ENCODE peak calls at places on chromosomes 12 and 14, in ten cellular contexts. Y, B, U, M, K, L, J, O, S and V are unnamed samples.

GRCh38 chr12:26845057-26845666 is 12.2 kb upstream of the ITPR2 start:
- DNase-seq in B (peak; percentile 67), L (peak; percentile 58), U (peak; percentile 13), J (peak; percentile 58), Y (peak; percentile 61), S (peak; percentile 70), M (peak; percentile 68), K (peak; percentile 78), O (peak; percentile 65), V (peak; percentile 86)

GRCh38 chr14:30223385-30223785 is 295.7 kb upstream of the PRKD1 start:
- DNase-seq in B (no peak), U (peak; percentile 89), L (peak; percentile 76), J (peak; percentile 76), M (no peak), Y (peak; percentile 11), S (peak; percentile 90), O (no peak), K (peak; percentile 99), V (peak; percentile 78)

GRCh38 chr12:120118710-120119097 is 2.2 kb upstream of the RAB35 start:
- DNase-seq in L (no peak), U (no peak), M (no peak), Y (no peak), S (no peak), K (peak; percentile 41), O (no peak), B (no peak), J (no peak), V (no peak)

GRCh38 chr14:55446833-55447232 is 6.4 kb upstream of the TBPL2 start:
- DNase-seq in U (peak; percentile 79), J (peak; percentile 53), Y (no peak), B (peak; percentile 36), S (no peak), O (no peak), L (peak; percentile 86), M (no peak), K (peak; percentile 96), V (no peak)

GRCh38 chr12:68495666-68496065 is 115.0 kb upstream of the RAP1B start:
- DNase-seq in U (no peak), B (no peak), Y (no peak), S (no peak), M (no peak), L (peak; percentile 23), O (no peak), K (no peak), J (no peak), V (no peak)

GRCh38 chr12:30763053-30763452 is 8.3 kb upstream of the CAPRIN2 start:
- DNase-seq in J (no peak), K (no peak), L (no peak), Y (no peak), S (peak; percentile 36), O (no peak), U (no peak), M (no peak), B (no peak), V (no peak)

GRCh38 chr12:129190827-129191226 is 337.5 kb downstream of the GLT1D1 start:
- DNase-seq in J (no peak), O (no peak), Y (no peak), M (peak; percentile 15), L (no peak), K (no peak), S (no peak), U (no peak), B (no peak), V (no peak)

GRCh38 chr12:124938606-124939427 is 24.4 kb upstream of the UBC start:
- DNase-seq in Y (peak; percentile 79), L (peak; percentile 88), U (peak; percentile 84), M (no peak), S (peak; percentile 66), J (peak; percentile 72), K (peak; percentile 68), O (peak; percentile 65), B (peak; percentile 81), V (peak; percentile 78)

GRCh38 chr12:77213316-77213715 is 147.9 kb upstream of the E2F7 start:
- DNase-seq in M (no peak), K (no peak), B (no peak), Y (peak; percentile 63), O (no peak), L (no peak), U (no peak), J (no peak), S (peak; percentile 36), V (no peak)

GRCh38 chr14:37637341-37637740 is 41.9 kb downstream of the TTC6 start:
- DNase-seq in K (no peak), B (no peak), S (no peak), L (no peak), M (no peak), J (no peak), U (peak; percentile 11), Y (no peak), O (no peak), V (no peak)

GRCh38 chr12:75823475-75823874 is 208.1 kb downstream of the PHLDA1 start:
- DNase-seq in J (no peak), U (no peak), S (no peak), L (no peak), Y (no peak), K (no peak), M (no peak), B (no peak), O (no peak), V (no peak)

GRCh38 chr14:89378119-89378518 is 38.9 kb downstream of the FOXN3 start:
- DNase-seq in B (peak; percentile 51), J (no peak), U (peak; percentile 53), M (no peak), K (no peak), L (peak; percentile 94), S (no peak), Y (no peak), O (no peak), V (no peak)

DNA sequence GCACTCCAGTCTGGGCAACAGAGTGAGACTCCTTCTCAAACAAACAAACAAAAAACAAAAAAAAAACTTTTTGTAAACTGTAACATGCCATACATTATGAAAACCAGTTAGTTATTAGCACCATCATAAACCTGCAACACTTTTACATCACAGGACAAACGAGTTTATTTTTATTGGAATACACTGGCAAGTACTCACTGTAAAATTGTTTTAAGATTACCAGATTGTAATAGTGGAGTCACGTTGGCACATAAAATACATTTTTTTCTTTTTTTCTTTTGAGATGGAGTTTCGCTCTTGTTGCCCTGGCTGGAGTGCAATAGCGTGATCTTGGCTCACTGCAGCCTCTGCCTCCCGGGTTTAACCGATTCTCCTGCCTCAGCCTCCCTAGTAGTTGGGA is 15.7 kb downstream of the FKBP3 start:
- DNase-seq in Y (no peak), K (no peak), J (no peak), O (no peak), L (no peak), M (no peak), U (no peak), S (no peak), B (no peak), V (no peak)
- H3K36me3 ChIP-seq in Y (peaks cover 85% of the 10 kb centered on the region), K (peaks cover 57% of the 10 kb centered on the region), J (peaks cover 81% of the 10 kb centered on the region), O (no peaks in the 10 kb centered on the region), L (peaks cover 59% of the 10 kb centered on the region), M (peaks cover 59% of the 10 kb centered on the region), U (peaks cover 45% of the 10 kb centered on the region), S (peaks cover 100% of the 10 kb centered on the region), B (no peaks in the 10 kb centered on the region), V (peaks cover 2% of the 10 kb centered on the region)

DNA sequence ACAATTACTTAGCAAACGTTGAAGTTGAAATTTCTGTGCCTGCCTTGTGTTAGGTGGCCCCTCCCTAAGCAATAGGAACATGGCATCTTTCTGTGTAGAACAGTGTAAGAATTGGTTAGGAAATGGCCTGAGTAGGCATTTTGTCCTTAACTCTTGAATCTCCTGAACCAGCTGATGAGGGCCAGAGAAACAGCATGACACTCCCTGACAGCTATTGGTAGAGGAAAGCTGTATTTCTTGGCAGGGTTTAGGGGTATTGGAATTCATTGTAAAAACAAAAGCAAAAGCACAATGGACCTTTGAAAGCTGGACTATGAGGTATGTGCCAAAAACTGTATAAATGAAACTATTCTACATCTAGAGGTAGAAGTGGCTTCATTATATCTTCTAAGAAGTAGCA is 40.6 kb upstream of the LRTM2 start:
- DNase-seq in K (no peak), B (no peak), U (peak; percentile 33), O (no peak), Y (no peak), S (no peak), J (no peak), M (no peak), L (peak; percentile 69), V (no peak)
- H3K36me3 ChIP-seq in K (peaks cover 17% of the 10 kb centered on the region), B (no peaks in the 10 kb centered on the region), U (peaks cover 9% of the 10 kb centered on the region), O (no peaks in the 10 kb centered on the region), Y (peaks cover 6% of the 10 kb centered on the region), S (peaks cover 56% of the 10 kb centered on the region), J (peaks cover 20% of the 10 kb centered on the region), M (peaks cover 69% of the 10 kb centered on the region), L (no peaks in the 10 kb centered on the region), V (no peaks in the 10 kb centered on the region)

GRCh38 chr12:100213016-100213891 is 12.6 kb downstream of the ACTR6 start:
- DNase-seq in S (no peak), J (no peak), O (no peak), M (no peak), B (no peak), U (no peak), L (no peak), Y (no peak), K (no peak), V (no peak)
- H3K36me3 ChIP-seq in S (peaks cover 59% of the 10 kb centered on the region), J (peaks cover 32% of the 10 kb centered on the region), O (no peaks in the 10 kb centered on the region), M (peaks cover 72% of the 10 kb centered on the region), B (no peaks in the 10 kb centered on the region), U (peaks cover 24% of the 10 kb centered on the region), L (peaks cover 22% of the 10 kb centered on the region), Y (peaks cover 46% of the 10 kb centered on the region), K (peaks cover 9% of the 10 kb centered on the region), V (peaks cover 3% of the 10 kb centered on the region)

GRCh38 chr12:54259194-54260011 is 20.5 kb downstream of the CBX5 start:
- DNase-seq in S (peak; percentile 55), M (peak; percentile 96), O (no peak), U (peak; percentile 77), K (peak; percentile 25), Y (peak; percentile 64), L (peak; percentile 76), B (peak; percentile 83), J (peak; percentile 89), V (peak; percentile 85)
- H3K36me3 ChIP-seq in S (peaks cover 31% of the 10 kb centered on the region), M (peaks cover 28% of the 10 kb centered on the region), O (no peaks in the 10 kb centered on the region), U (peaks cover 8% of the 10 kb centered on the region), K (peaks cover 2% of the 10 kb centered on the region), Y (peaks cover 10% of the 10 kb centered on the region), L (peaks cover 9% of the 10 kb centered on the region), B (no peaks in the 10 kb centered on the region), J (peaks cover 48% of the 10 kb centered on the region), V (no peaks in the 10 kb centered on the region)

GRCh38 chr12:121724930-121725329 is 12.4 kb downstream of the TMEM120B start:
- DNase-seq in L (no peak), S (no peak), B (no peak), J (no peak), O (no peak), M (no peak), K (no peak), U (no peak), Y (no peak), V (no peak)

GRCh38 chr12:121718653-121719239 is 6.2 kb downstream of the TMEM120B start:
- DNase-seq in Y (no peak), M (no peak), K (no peak), S (no peak), B (no peak), U (no peak), J (no peak), L (no peak), O (no peak), V (no peak)

GRCh38 chr12:121723200-121723599 is 10.6 kb downstream of the TMEM120B start:
- DNase-seq in U (no peak), B (no peak), L (no peak), J (no peak), O (no peak), Y (no peak), K (no peak), M (no peak), S (no peak), V (no peak)

GRCh38 chr12:121719926-121720414 is 7.4 kb downstream of the TMEM120B start:
- DNase-seq in J (peak; percentile 83), O (no peak), U (peak; percentile 67), Y (no peak), K (peak; percentile 53), L (peak; percentile 89), S (no peak), M (no peak), B (no peak), V (no peak)

GRCh38 chr12:121720762-121721161 is 8.2 kb downstream of the TMEM120B start:
- DNase-seq in M (no peak), J (no peak), B (no peak), Y (no peak), S (no peak), U (no peak), K (no peak), O (no peak), L (no peak), V (no peak)
- H3K36me3 ChIP-seq in M (peaks cover 32% of the 10 kb centered on the region), J (peaks cover 22% of the 10 kb centered on the region), B (no peaks in the 10 kb centered on the region), Y (no peaks in the 10 kb centered on the region), S (peaks cover 2% of the 10 kb centered on the region), U (no peaks in the 10 kb centered on the region), K (peaks cover 6% of the 10 kb centered on the region), O (no peaks in the 10 kb centered on the region), L (peaks cover 4% of the 10 kb centered on the region), V (no peaks in the 10 kb centered on the region)